ENCODE peak calls at places on chromosomes 4 and X, in seven cellular contexts. D, P, W, Z, U, H and N are unnamed samples.

GRCh38 chrX:23887448-23887847 is 20.3 kb downstream of the APOO start:
- DNase-seq in H (no peak), W (no peak), D (no peak), P (no peak), U (no peak), Z (no peak), N (no peak)

GRCh38 chr4:164997324-164997723 is 19.9 kb upstream of the TRIM61 start:
- DNase-seq in H (no peak), U (peak), W (no peak), P (no peak), Z (no peak), D (no peak), N (no peak)

GRCh38 chr4:125772680-125773079 is 457.9 kb downstream of the FAT4 start:
- DNase-seq in H (no peak), D (no peak), W (no peak), Z (no peak), P (no peak), U (no peak), N (no peak)

GRCh38 chr4:14783011-14783877 is 219.0 kb upstream of the CPEB2 start:
- DNase-seq in W (no peak), D (peak), P (no peak), U (peak), H (peak), Z (no peak), N (no peak)

GRCh38 chrX:11688201-11688600 is 22.5 kb upstream of the ARHGAP6 start:
- DNase-seq in U (peak), D (no peak), H (no peak), W (no peak), P (no peak), Z (no peak), N (no peak)

GRCh38 chr4:2284934-2285664 is 23.2 kb upstream of the MXD4 start:
- DNase-seq in W (no peak), U (peak), P (peak), H (no peak), D (no peak), Z (no peak), N (no peak)

GRCh38 chr4:163070023-163070422 is 96.7 kb downstream of the NAF1 start:
- DNase-seq in D (no peak), Z (no peak), W (no peak), U (no peak), P (no peak), H (no peak), N (no peak)

GRCh38 chr4:165325732-165326512 is 1.5 kb upstream of the MSMO1 start:
- DNase-seq in D (no peak), H (no peak), W (no peak), P (peak), Z (no peak), U (peak), N (no peak)

GRCh38 chr4:128633067-128633466 is 176.4 kb upstream of the JADE1 start:
- DNase-seq in P (no peak), W (no peak), D (no peak), U (no peak), Z (no peak), H (no peak), N (no peak)

GRCh38 chr4:131091896-131092295 is 1995.9 kb downstream of the C4orf33 start:
- DNase-seq in H (no peak), W (no peak), D (peak), U (peak), P (no peak), Z (no peak), N (no peak)

GRCh38 chrX:10685923-10686595 is 65.7 kb upstream of the MID1 start:
- DNase-seq in W (no peak), P (no peak), Z (no peak), D (no peak), U (peak), H (no peak), N (no peak)

GRCh38 chrX:96386981-96387380 is 297.7 kb upstream of the DIAPH2 start:
- DNase-seq in W (no peak), D (no peak), Z (no peak), U (no peak), H (no peak), P (no peak), N (no peak)

GRCh38 chr4:98222306-98222705 is 38.9 kb upstream of the RAP1GDS1 start:
- DNase-seq in P (no peak), Z (no peak), D (no peak), U (no peak), H (no peak), W (no peak), N (no peak)

GRCh38 chr4:139651282-139652194 is 14.1 kb upstream of the MGST2 start:
- DNase-seq in D (peak), U (peak), W (peak), H (peak), Z (peak), P (peak), N (peak)

GRCh38 chr4:37970702-37971101 is 10.5 kb downstream of the PTTG2 start:
- DNase-seq in Z (peak), P (no peak), H (peak), W (peak), U (peak), D (no peak), N (peak)

GRCh38 chr4:100569196-100569595 is 51.4 kb upstream of the EMCN start:
- DNase-seq in D (peak), U (no peak), W (no peak), H (peak), P (no peak), Z (no peak), N (no peak)

GRCh38 chr4:153488006-153488718 is 22.0 kb downstream of the TMEM131L start:
- DNase-seq in U (no peak), Z (no peak), P (no peak), W (no peak), D (peak), H (peak), N (peak)

GRCh38 chr4:89434364-89434988 is 126.9 kb upstream of the GPRIN3 start:
- DNase-seq in W (no peak), H (no peak), U (peak), P (no peak), Z (no peak), D (peak), N (no peak)

GRCh38 chr4:48905363-48906015 is 1.1 kb downstream of the OCIAD2 start:
- DNase-seq in D (no peak), U (peak), W (no peak), P (no peak), H (peak), Z (no peak), N (no peak)

GRCh38 chrX:104098151-104098808 is 14.0 kb upstream of the ZCCHC18 start:
- DNase-seq in P (peak), U (peak), W (peak), D (peak), Z (no peak), H (no peak), N (no peak)

GRCh38 chr4:85707591-85707990 is 232.6 kb downstream of the ARHGAP24 start:
- DNase-seq in P (no peak), D (peak), U (no peak), H (peak), W (no peak), Z (no peak), N (no peak)

GRCh38 chrX:13808865-13809264 is 8.0 kb downstream of the GPM6B start:
- DNase-seq in H (no peak), D (no peak), U (peak), Z (no peak), P (no peak), W (no peak), N (no peak)

GRCh38 chr4:76278583-76278982 is 27.1 kb downstream of the FAM47E start:
- DNase-seq in D (no peak), U (no peak), Z (no peak), W (no peak), P (no peak), H (no peak), N (no peak)

GRCh38 chrX:133968109-133968508 is 17.3 kb downstream of the GPC3 start:
- DNase-seq in D (no peak), H (no peak), W (no peak), Z (no peak), U (no peak), P (no peak), N (no peak)

GRCh38 chr4:74618659-74619058 is 173.7 kb downstream of the AREG start:
- DNase-seq in P (no peak), Z (no peak), H (no peak), D (no peak), W (no peak), U (peak), N (no peak)

GRCh38 chr4:123667991-123668390 is 271.4 kb downstream of the SPRY1 start:
- DNase-seq in P (no peak), D (no peak), Z (no peak), U (no peak), H (no peak), W (no peak), N (no peak)

GRCh38 chr4:161273607-161274006 is 890.2 kb downstream of the FSTL5 start:
- DNase-seq in Z (no peak), P (no peak), U (no peak), D (no peak), H (no peak), W (no peak), N (no peak)

GRCh38 chr4:156362581-156362980 is 408.9 kb upstream of the CTSO start:
- DNase-seq in P (no peak), H (no peak), W (no peak), U (peak), D (no peak), Z (no peak), N (no peak)

GRCh38 chrX:9940397-9940796 is 26.8 kb upstream of the CLDN34 start:
- DNase-seq in W (no peak), P (peak), D (no peak), Z (no peak), H (no peak), U (peak), N (no peak)

GRCh38 chrX:151982217-151982616 is 7.7 kb upstream of the GABRE start:
- DNase-seq in Z (no peak), W (no peak), P (peak), D (no peak), H (no peak), U (peak), N (no peak)

GRCh38 chr4:121829511-121829910 is 5.8 kb upstream of the CCNA2 start:
- DNase-seq in H (no peak), U (no peak), D (no peak), Z (no peak), W (no peak), P (no peak), N (no peak)

GRCh38 chrX:39813631-39814246 is 284.0 kb downstream of the BCOR start:
- DNase-seq in W (peak), U (peak), Z (peak), P (no peak), D (no peak), H (no peak), N (no peak)

GRCh38 chr4:123443401-123444297 is 47.1 kb downstream of the SPRY1 start:
- DNase-seq in Z (no peak), D (peak), U (no peak), W (no peak), P (no peak), H (peak), N (no peak)

GRCh38 chrX:102546818-102547493 is 30.4 kb upstream of the TMSB15A start:
- DNase-seq in Z (no peak), H (peak), P (no peak), D (peak), W (no peak), U (no peak), N (no peak)

GRCh38 chr4:10167201-10167600 is 50.6 kb upstream of the WDR1 start:
- DNase-seq in P (no peak), Z (no peak), D (no peak), W (no peak), H (no peak), U (no peak), N (no peak)

GRCh38 chrX:147962476-147962875 is 18.7 kb upstream of the FMR1NB start:
- DNase-seq in W (no peak), H (no peak), P (no peak), D (no peak), U (peak), Z (no peak), N (no peak)

GRCh38 chrX:73127700-73128241 is 48.5 kb upstream of the PABPC1L2A start:
- DNase-seq in H (no peak), U (no peak), Z (peak), P (no peak), W (peak), D (no peak), N (no peak)

GRCh38 chr4:88660446-88661294 is 37.0 kb downstream of the NAP1L5 start:
- DNase-seq in P (no peak), H (no peak), Z (no peak), D (no peak), W (no peak), U (peak), N (no peak)

GRCh38 chrX:13414006-13414647 is 94.3 kb upstream of the ATXN3L start:
- DNase-seq in W (no peak), P (no peak), H (no peak), Z (no peak), U (no peak), D (no peak), N (no peak)

GRCh38 chr4:340011-340410 is 2.4 kb downstream of the ZNF141 start:
- DNase-seq in P (no peak), U (no peak), D (no peak), Z (no peak), H (no peak), W (no peak), N (no peak)
- TF ChIP-seq CTCF in P (peak), U (peak), D (no peak), Z (no peak), H (no peak), W (no peak), N (peak)

GRCh38 chr4:7191546-7192251 is 639 bp upstream of the SORCS2 start:
- DNase-seq in H (no peak), U (no peak), D (no peak), Z (no peak), P (no peak), W (peak), N (no peak)

GRCh38 chr4:7193040-7193958 is 961 bp downstream of the SORCS2 start:
- DNase-seq in Z (no peak), H (no peak), D (no peak), U (no peak), P (no peak), W (peak), N (no peak)

GRCh38 chr4:7194251-7195137 is 2.2 kb downstream of the SORCS2 start:
- DNase-seq in H (no peak), W (peak), D (no peak), U (peak), P (no peak), Z (peak), N (no peak)

GRCh38 chr4:7190668-7191545 is 1.4 kb upstream of the SORCS2 start:
- DNase-seq in D (no peak), P (no peak), H (no peak), W (peak), Z (no peak), U (no peak), N (no peak)

GRCh38 chr4:7192252-7193039 is at the start of gene SORCS2:
- DNase-seq in Z (peak), P (no peak), D (peak), U (peak), H (peak), W (peak), N (peak)
- TF ChIP-seq CTCF in Z (peak), P (peak), D (peak), U (peak), H (peak), W (peak), N (peak)

GRCh38 chrX:26653050-26653449 is 437.1 kb downstream of the MAGEB5 start:
- DNase-seq in P (no peak), H (no peak), D (no peak), U (peak), W (no peak), Z (no peak), N (no peak)

GRCh38 chrX:26651755-26652154 is 435.8 kb downstream of the MAGEB5 start:
- DNase-seq in P (no peak), H (no peak), D (no peak), Z (no peak), W (no peak), U (no peak), N (no peak)

GRCh38 chrX:26649534-26649933 is 433.6 kb downstream of the MAGEB5 start:
- DNase-seq in U (peak), P (no peak), H (no peak), Z (no peak), W (no peak), D (peak), N (no peak)
- TF ChIP-seq CTCF in U (peak), P (peak), H (peak), Z (peak), W (no peak), D (peak), N (no peak)

GRCh38 chr4:108018038-108018883 is 28.6 kb downstream of the HADH start:
- DNase-seq in Z (peak), P (peak), D (peak), H (peak), W (peak), U (peak), N (peak)
- TF ChIP-seq CTCF in Z (peak), P (peak), D (peak), H (peak), W (peak), U (peak), N (peak)

DNA sequence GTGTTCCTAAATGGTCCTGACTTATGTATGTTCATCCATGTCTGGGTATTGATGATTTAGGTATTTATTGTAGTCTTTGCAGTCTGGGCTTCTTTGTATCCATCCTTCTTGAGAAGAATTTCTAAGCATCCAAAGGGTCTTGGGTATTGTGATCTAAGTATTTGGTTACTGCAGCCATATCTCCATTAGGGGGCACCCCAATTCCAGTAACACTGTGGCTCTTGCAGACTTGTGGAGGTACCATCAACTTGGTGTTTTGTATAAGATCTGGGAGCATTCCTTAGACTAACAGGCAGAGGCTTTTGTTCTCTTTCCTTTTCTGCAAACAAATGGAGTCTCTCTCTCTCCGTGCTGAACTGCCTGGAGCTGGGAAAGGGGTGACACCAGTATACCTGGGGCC is 113.7 kb upstream of the NEXMIF start:
- DNase-seq in Z (no peak), D (peak), H (no peak), U (peak), W (no peak), P (no peak), N (no peak)
- TF ChIP-seq CTCF in Z (peak), D (peak), H (peak), U (peak), W (no peak), P (peak), N (no peak)

DNA sequence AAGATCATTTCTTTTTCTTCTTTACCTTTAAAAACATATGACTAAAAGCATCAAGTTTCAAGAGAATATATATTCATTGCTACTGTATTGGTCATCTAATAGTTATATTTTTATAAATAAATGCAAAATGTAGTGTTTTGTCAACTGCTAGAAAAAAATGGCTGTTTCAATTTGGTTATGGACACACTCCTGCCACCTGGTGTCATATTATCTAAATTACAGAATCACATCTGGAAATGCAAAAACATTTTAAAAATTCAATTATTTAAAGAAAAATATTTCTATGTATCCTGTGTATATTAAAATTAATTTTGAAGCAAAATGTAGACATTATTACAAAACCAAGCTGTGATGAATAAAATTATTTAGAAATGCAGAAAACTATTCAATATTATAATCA is 329.4 kb upstream of the PCDH18 start:
- DNase-seq in W (no peak), D (no peak), Z (no peak), H (no peak), U (peak), P (peak), N (no peak)
- TF ChIP-seq CTCF in W (peak), D (no peak), Z (peak), H (peak), U (peak), P (peak), N (no peak)

GRCh38 chr4:44725861-44726820 is at the start of gene GNPDA2:
- DNase-seq in U (peak), H (peak), W (peak), D (peak), P (peak), Z (peak), N (peak)
- TF ChIP-seq CTCF in U (no peak), H (peak), W (no peak), D (no peak), P (no peak), Z (peak), N (peak)